ENCODE peak calls at places on chromosomes 7 and 10, in nine cellular contexts. T is WTC11; L is dermis blood vessel endothelial cell; R is mesenteric fat pad; A is NCI-H2029 treated with DMSO at 0.1 percent for 48 hours; M is astrocyte of the spinal cord; U is NCI-H460; H is natural killer cell treated with Interleukin-12 subunit alpha and Interleukin-12 subunit beta and Interleukin-15 and Interleukin-18, amount 100 ng/mL, for 72 hours; J is activated T-helper 1 cell treated with anti-CD3 and anti-CD28 coated beads, Interleukin-12 subunit alpha, Interleukin-12 subunit beta, Interleukin-2, Interleukin-4 antibody, amounts not matched to agents 30 ng/mL and 10 ng/mL and 1 ng/mL, durations not matched to agents 14 hours and 24 hours and 36 hours. I is an unnamed sample.

GRCh38 chr10:4532976-4533375 is 293.0 kb upstream of the AKR1E2 start:
- DNase-seq in T (no peak), L (no peak), R (no peak), A (no peak), M (no peak), U (no peak), H (no peak), J (no peak), I (no peak)

GRCh38 chr7:91772100-91772794 is 108.3 kb downstream of the MTERF1 start:
- DNase-seq in T (no peak), L (no peak), R (no peak), A (no peak), M (peak; percentile 57), U (no peak), H (no peak), J (no peak), I (no peak)

GRCh38 chr10:97647556-97647955 is 7.1 kb downstream of the PI4K2A start:
- DNase-seq in T (no peak), L (peak; percentile 13), R (no peak), A (no peak), M (peak; percentile 23), U (no peak), H (no peak), J (no peak), I (no peak)

GRCh38 chr10:108412323-108412722 is 1247.8 kb upstream of the SORCS1 start:
- DNase-seq in T (no peak), L (no peak), R (no peak), A (no peak), M (no peak), U (no peak), H (no peak), J (no peak), I (no peak)

GRCh38 chr7:45126201-45126600 is 14.7 kb upstream of the TBRG4 start:
- DNase-seq in T (no peak), L (no peak), R (no peak), A (no peak), M (no peak), U (no peak), H (no peak), J (no peak), I (no peak)

GRCh38 chr10:111126981-111127848 is 50.4 kb downstream of the ADRA2A start:
- DNase-seq in T (no peak), L (no peak), R (no peak), A (no peak), M (no peak), U (no peak), H (no peak), J (no peak), I (no peak)

GRCh38 chr10:34018129-34018528 is 683.7 kb upstream of the NRP1 start:
- DNase-seq in T (no peak), L (peak; percentile 13), R (no peak), A (no peak), M (no peak), U (no peak), H (no peak), J (no peak), I (no peak)

GRCh38 chr7:121604627-121605296 is 208.7 kb upstream of the FAM3C start:
- DNase-seq in T (no peak), L (no peak), R (no peak), A (no peak), M (peak; percentile 60), U (no peak), H (no peak), J (no peak), I (no peak)

GRCh38 chr10:13421382-13421917 is 73.4 kb upstream of the SEPHS1 start:
- DNase-seq in T (no peak), L (no peak), R (peak; percentile 55), A (no peak), M (no peak), U (no peak), H (no peak), J (no peak), I (no peak)

GRCh38 chr7:20991544-20991943 is 204.9 kb upstream of the SP8 start:
- DNase-seq in T (no peak), L (no peak), R (no peak), A (no peak), M (no peak), U (no peak), H (no peak), J (no peak), I (no peak)

GRCh38 chr10:11610151-11610854 is 1.1 kb downstream of the USP6NL start:
- DNase-seq in T (no peak), L (peak; percentile 37), R (no peak), A (no peak), M (peak; percentile 36), U (no peak), H (no peak), J (no peak), I (no peak)

GRCh38 chr7:98376719-98377118 is 24.2 kb downstream of the BAIAP2L1 start:
- DNase-seq in T (no peak), L (no peak), R (no peak), A (no peak), M (no peak), U (no peak), H (no peak), J (no peak), I (no peak)

GRCh38 chr7:70935854-70936253 is 196.1 kb upstream of the GALNT17 start:
- DNase-seq in T (no peak), L (no peak), R (peak; percentile 24), A (no peak), M (no peak), U (no peak), H (no peak), J (no peak), I (no peak)

GRCh38 chr7:27922907-27923306 is 182.9 kb downstream of the TAX1BP1 start:
- DNase-seq in T (no peak), L (no peak), R (no peak), A (no peak), M (no peak), U (no peak), H (no peak), J (no peak), I (no peak)

GRCh38 chr10:209357-209756 is 74.1 kb downstream of the ZMYND11 start:
- DNase-seq in T (no peak), L (peak; percentile 58), R (no peak), A (no peak), M (peak; percentile 22), U (no peak), H (no peak), J (no peak), I (no peak)

GRCh38 chr7:121793716-121794115 is 79.2 kb upstream of the PTPRZ1 start:
- DNase-seq in T (no peak), L (no peak), R (no peak), A (peak; percentile 68), M (peak; percentile 47), U (no peak), H (no peak), J (no peak), I (no peak)

GRCh38 chr7:100875356-100875751 is 451 bp downstream of the SRRT start:
- DNase-seq in T (no peak), L (no peak), R (no peak), A (no peak), M (no peak), U (no peak), H (no peak), J (peak; percentile 30), I (no peak)

GRCh38 chr10:96565774-96566173 is 21.0 kb downstream of the TM9SF3 start:
- DNase-seq in T (no peak), L (peak; percentile 61), R (no peak), A (no peak), M (peak; percentile 63), U (no peak), H (no peak), J (no peak), I (no peak)

GRCh38 chr10:43998021-43998809 is 349.5 kb upstream of the ZNF32 start:
- DNase-seq in T (no peak), L (peak; percentile 44), R (no peak), A (no peak), M (peak; percentile 4), U (no peak), H (no peak), J (no peak), I (no peak)

GRCh38 chr7:128259131-128260056 is 18.3 kb downstream of the LEP start:
- DNase-seq in T (no peak), L (no peak), R (peak; percentile 85), A (no peak), M (no peak), U (no peak), H (no peak), J (no peak), I (no peak)